ENCODE peak calls at places on chromosome 15, in six cellular contexts. F, N, U, G, Q and Z are unnamed samples.

GRCh38 chr15:25671132-25671531 is 192.0 kb downstream of the ATP10A start:
- DNase-seq in F (no peak), G (no peak), U (no peak), N (no peak), Q (peak; percentile 31), Z (peak; percentile 67)

GRCh38 chr15:45129651-45130129 is at the start of the genes DUOX1 and DUOXA1:
- DNase-seq in Q (peak; percentile 73), G (no peak), F (no peak), N (no peak), U (no peak), Z (peak; percentile 88)

GRCh38 chr15:85037617-85038016 is 56.0 kb downstream of the PDE8A start:
- DNase-seq in U (no peak), Q (no peak), G (no peak), F (no peak), N (no peak), Z (peak; percentile 37)

GRCh38 chr15:69468241-69469121 is 15.9 kb downstream of the RPLP1 start:
- DNase-seq in F (no peak), Q (no peak), U (no peak), G (peak; percentile 76), N (peak; percentile 80), Z (no peak)

GRCh38 chr15:45555914-45556608 is 31.1 kb upstream of the BLOC1S6 start:
- DNase-seq in N (no peak), G (no peak), Q (no peak), U (no peak), F (no peak), Z (no peak)

GRCh38 chr15:90412356-90413194 is 24.5 kb downstream of the IQGAP1 start:
- DNase-seq in G (no peak), U (no peak), F (no peak), Q (peak; percentile 48), N (no peak), Z (no peak)

GRCh38 chr15:90259524-90259923 is 5.9 kb upstream of the NGRN start:
- DNase-seq in G (no peak), U (no peak), Q (no peak), F (no peak), N (no peak), Z (no peak)

GRCh38 chr15:94346272-94346671 is 114.9 kb downstream of the MCTP2 start:
- DNase-seq in N (no peak), F (no peak), U (no peak), G (no peak), Q (no peak), Z (no peak)

GRCh38 chr15:23504003-23504402 is 57.0 kb upstream of the GOLGA6L2 start:
- DNase-seq in Q (no peak), U (no peak), N (no peak), F (no peak), G (no peak), Z (no peak)

GRCh38 chr15:91945385-91945784 is 91.9 kb downstream of the SLCO3A1 start:
- DNase-seq in Q (no peak), G (no peak), U (no peak), N (no peak), F (no peak), Z (no peak)

GRCh38 chr15:31607656-31608055 is 281.0 kb downstream of the KLF13 start:
- DNase-seq in N (no peak), G (no peak), U (no peak), F (no peak), Q (no peak), Z (no peak)

GRCh38 chr15:91872356-91873132 is 19.0 kb downstream of the SLCO3A1 start:
- DNase-seq in U (no peak), N (no peak), F (no peak), G (no peak), Q (no peak), Z (no peak)

GRCh38 chr15:82851981-82852511 is 42.6 kb downstream of the WHAMM start:
- DNase-seq in U (no peak), N (no peak), G (no peak), Q (peak; percentile 36), F (no peak), Z (peak; percentile 80)

GRCh38 chr15:63288778-63289378 is 11.5 kb downstream of the APH1B start:
- DNase-seq in Q (peak; percentile 67), U (peak; percentile 19), G (no peak), F (no peak), N (peak; percentile 54), Z (no peak)

GRCh38 chr15:91348812-91349500 is 248.9 kb downstream of the SV2B start:
- DNase-seq in G (no peak), F (no peak), U (no peak), N (peak; percentile 72), Q (peak; percentile 19), Z (no peak)

GRCh38 chr15:25136119-25136518 is 181.3 kb downstream of the SNRPN start:
- DNase-seq in F (no peak), G (no peak), U (no peak), Q (peak; percentile 12), N (no peak), Z (no peak)

GRCh38 chr15:48775556-48775955 is 35.3 kb downstream of the CEP152 start:
- DNase-seq in U (no peak), F (no peak), Q (no peak), G (no peak), N (no peak), Z (no peak)

GRCh38 chr15:60118564-60119080 is 114.5 kb downstream of the FOXB1 start:
- DNase-seq in G (no peak), Q (no peak), N (no peak), F (no peak), U (no peak), Z (no peak)

GRCh38 chr15:42890161-42890913 is 30.2 kb downstream of the TTBK2 start:
- DNase-seq in U (no peak), G (no peak), F (no peak), Q (peak; percentile 75), N (peak; percentile 83), Z (peak; percentile 76)

GRCh38 chr15:90126457-90127435 is 24.5 kb upstream of the IDH2 start:
- DNase-seq in F (no peak), G (no peak), U (no peak), N (no peak), Q (no peak), Z (peak; percentile 37)

GRCh38 chr15:25250011-25250596 is 188.7 kb downstream of the UBE3A start:
- DNase-seq in Q (no peak), U (no peak), N (no peak), F (no peak), G (no peak), Z (peak; percentile 66)

GRCh38 chr15:36810656-36811449 is 231.4 kb downstream of the CDIN1 start:
- DNase-seq in F (no peak), U (no peak), Q (no peak), G (no peak), N (no peak), Z (no peak)

GRCh38 chr15:65578904-65579728 is 31.8 kb downstream of the INTS14 start:
- DNase-seq in N (no peak), Q (no peak), G (no peak), U (no peak), F (no peak), Z (no peak)

GRCh38 chr15:100429116-100429728 is 87.4 kb upstream of the ADAMTS17 start:
- DNase-seq in G (no peak), U (no peak), F (no peak), Q (no peak), N (no peak), Z (no peak)

GRCh38 chr15:35998637-35999036 is 452.7 kb upstream of the DPH6 start:
- DNase-seq in Q (no peak), F (no peak), U (no peak), N (no peak), G (no peak), Z (no peak)

GRCh38 chr15:62691008-62691407 is 351.5 kb upstream of the TPM1 start:
- DNase-seq in F (no peak), U (no peak), N (no peak), G (no peak), Q (no peak), Z (no peak)

GRCh38 chr15:32029409-32029861 is 880 bp upstream of the CHRNA7 start:
- DNase-seq in U (no peak), G (no peak), F (peak; percentile 23), N (no peak), Q (peak; percentile 9), Z (peak; percentile 48)

GRCh38 chr15:89486726-89487050 is 9.7 kb downstream of the RHCG start:
- DNase-seq in G (no peak), F (no peak), U (peak; percentile 36), N (no peak), Q (no peak), Z (no peak)

GRCh38 chr15:84752700-84753099 is 4.3 kb downstream of the ZNF592 start:
- DNase-seq in F (no peak), G (no peak), U (no peak), Q (peak; percentile 68), N (peak; percentile 25), Z (peak; percentile 86)

GRCh38 chr15:100281096-100281917 is 60.5 kb downstream of the ADAMTS17 start:
- DNase-seq in Q (no peak), F (no peak), U (no peak), N (no peak), G (no peak), Z (no peak)

GRCh38 chr15:76341366-76342045 is 4.9 kb downstream of the ISL2 start:
- DNase-seq in Q (no peak), F (no peak), U (peak; percentile 19), G (no peak), N (no peak), Z (peak; percentile 87)

GRCh38 chr15:29680806-29681485 is 141.3 kb downstream of the TJP1 start:
- DNase-seq in F (no peak), U (no peak), Q (no peak), G (no peak), N (no peak), Z (no peak)

GRCh38 chr15:60400957-60401356 is 3.2 kb upstream of the ANXA2 start:
- DNase-seq in G (no peak), Q (no peak), F (no peak), N (peak; percentile 5), U (no peak), Z (peak; percentile 1)

GRCh38 chr15:98668566-98669308 is 20.4 kb downstream of the IGF1R start:
- DNase-seq in F (no peak), G (no peak), Q (peak; percentile 41), U (no peak), N (no peak), Z (peak; percentile 90)